ENCODE peak calls at places on chromosome 6, in six cellular contexts. W, U, M, G, P and Y are unnamed samples.
A peak's percentile ranks its signal among the peaks of the same experiment; 100 is the strongest.

GRCh38 chr6:24865161-24865560 is 66.4 kb upstream of the ARMH2 start:
- DNase-seq in W (no peak), U (no peak), M (no peak), P (no peak), G (no peak), Y (no peak)

GRCh38 chr6:57432162-57432561 is 114.7 kb downstream of the PRIM2 start:
- DNase-seq in P (no peak), U (no peak), G (no peak), M (no peak), W (no peak), Y (no peak)

GRCh38 chr6:157905590-157906337 is 75.9 kb upstream of the SYNJ2 start:
- DNase-seq in G (no peak), M (no peak), W (no peak), P (no peak), U (no peak), Y (no peak)

GRCh38 chr6:3779574-3779849 is 28.0 kb upstream of the PXDC1 start:
- DNase-seq in W (no peak), P (no peak), G (no peak), U (no peak), M (no peak), Y (no peak)

GRCh38 chr6:3286641-3287171 is 28.0 kb downstream of the PSMG4 start:
- DNase-seq in U (no peak), M (no peak), G (no peak), W (peak; percentile 48), P (no peak), Y (no peak)

GRCh38 chr6:97465877-97466710 is 183.1 kb upstream of the MMS22L start:
- DNase-seq in G (no peak), U (no peak), W (no peak), P (no peak), M (no peak), Y (no peak)

GRCh38 chr6:146770965-146771735 is 172.4 kb downstream of the ADGB start:
- DNase-seq in U (peak; percentile 35), G (no peak), P (no peak), W (peak; percentile 71), M (no peak), Y (peak; percentile 70)

GRCh38 chr6:105304366-105304765 is 98.5 kb downstream of the PREP start:
- DNase-seq in M (no peak), P (no peak), W (no peak), U (no peak), G (no peak), Y (no peak)

GRCh38 chr6:143110572-143110971 is 49.9 kb downstream of the AIG1 start:
- DNase-seq in P (no peak), G (no peak), M (no peak), W (no peak), U (no peak), Y (no peak)

GRCh38 chr6:26155066-26155925 is 68.1 kb downstream of the HFE start:
- DNase-seq in G (no peak), M (peak; percentile 22), W (peak; percentile 74), U (no peak), P (no peak), Y (no peak)

GRCh38 chr6:112311950-112312547 is 35.1 kb upstream of the RFPL4B start:
- DNase-seq in P (no peak), M (no peak), G (no peak), U (no peak), W (no peak), Y (no peak)

GRCh38 chr6:112218563-112218962 is 35.8 kb downstream of the LAMA4 start:
- DNase-seq in W (no peak), G (no peak), M (no peak), U (no peak), P (no peak), Y (peak; percentile 64)

GRCh38 chr6:72260489-72260888 is 361.4 kb upstream of the KCNQ5 start:
- DNase-seq in W (no peak), M (no peak), U (no peak), P (no peak), G (no peak), Y (no peak)

GRCh38 chr6:82362868-82363267 is 749 bp upstream of the TPBG start:
- DNase-seq in P (no peak), G (no peak), W (no peak), U (no peak), M (no peak), Y (no peak)

GRCh38 chr6:144908004-144908403 is 622.9 kb downstream of the UTRN start:
- DNase-seq in W (no peak), P (no peak), G (no peak), U (no peak), M (no peak), Y (no peak)

GRCh38 chr6:160172704-160173103 is 51.1 kb downstream of the SLC22A1 start:
- DNase-seq in U (no peak), G (no peak), P (no peak), W (no peak), M (no peak), Y (no peak)

GRCh38 chr6:43516367-43516696 is 394 bp downstream of the YIPF3 start:
- DNase-seq in P (no peak), U (no peak), M (no peak), G (no peak), W (no peak), Y (no peak)

GRCh38 chr6:166470863-166471410 is 88.2 kb upstream of the MPC1 start:
- DNase-seq in W (peak; percentile 34), M (no peak), U (no peak), P (no peak), G (no peak), Y (no peak)

GRCh38 chr6:22886881-22887581 is 317.7 kb downstream of the HDGFL1 start:
- DNase-seq in W (no peak), P (no peak), G (no peak), M (no peak), U (no peak), Y (no peak)

GRCh38 chr6:4658486-4658885 is 117.7 kb upstream of the CDYL start:
- DNase-seq in G (no peak), W (no peak), P (no peak), M (no peak), U (no peak), Y (peak; percentile 21)

GRCh38 chr6:116572162-116572561 is 858 bp downstream of the RWDD1 start:
- DNase-seq in U (no peak), M (no peak), G (no peak), W (peak; percentile 59), P (no peak), Y (no peak)

GRCh38 chr6:123829302-123829953 is 25.8 kb downstream of the NKAIN2 start:
- DNase-seq in U (no peak), G (no peak), P (no peak), W (no peak), M (no peak), Y (no peak)

GRCh38 chr6:152271681-152272464 is 365.3 kb downstream of the SYNE1 start:
- DNase-seq in M (no peak), G (no peak), W (no peak), U (no peak), P (no peak), Y (peak; percentile 75)

GRCh38 chr6:158366363-158366762 is 54.1 kb downstream of the TULP4 start:
- DNase-seq in P (no peak), M (no peak), W (no peak), U (no peak), G (no peak), Y (no peak)

GRCh38 chr6:74851598-74851997 is 354.3 kb downstream of the COL12A1 start:
- DNase-seq in M (no peak), G (no peak), W (no peak), U (no peak), P (no peak), Y (no peak)

GRCh38 chr6:11315743-11316437 is 83.4 kb upstream of the NEDD9 start:
- DNase-seq in P (no peak), M (no peak), G (no peak), W (no peak), U (no peak), Y (no peak)

GRCh38 chr6:158752613-158753012 is 66.6 kb downstream of the EZR start:
- DNase-seq in M (no peak), G (peak; percentile 77), U (no peak), P (no peak), W (no peak), Y (no peak)

GRCh38 chr6:24064832-24065231 is 61.2 kb upstream of the NRSN1 start:
- DNase-seq in P (no peak), M (no peak), G (no peak), U (no peak), W (no peak), Y (no peak)

GRCh38 chr6:72286911-72287311 is 335.0 kb upstream of the KCNQ5 start:
- DNase-seq in G (no peak), M (no peak), P (no peak), W (no peak), U (no peak), Y (no peak)

GRCh38 chr6:38110407-38111025 is 291.0 kb downstream of the ZFAND3 start:
- DNase-seq in U (no peak), G (no peak), P (no peak), W (peak; percentile 57), M (no peak), Y (no peak)

GRCh38 chr6:38404900-38405556 is 234.7 kb downstream of the BTBD9 start:
- DNase-seq in P (no peak), W (no peak), M (no peak), G (no peak), U (no peak), Y (no peak)

GRCh38 chr6:110190726-110191125 is 10.5 kb downstream of the CDC40 start:
- DNase-seq in W (no peak), G (no peak), M (no peak), P (no peak), U (no peak), Y (no peak)

GRCh38 chr6:40343887-40344565 is 243.1 kb downstream of the LRFN2 start:
- DNase-seq in P (no peak), U (no peak), M (no peak), G (no peak), W (no peak), Y (no peak)

GRCh38 chr6:150767585-150768164 is 97.8 kb upstream of the MTHFD1L start:
- DNase-seq in U (no peak), M (no peak), W (no peak), G (no peak), P (no peak), Y (no peak)

GRCh38 chr6:41028618-41029486 is 10.2 kb downstream of the UNC5CL start:
- DNase-seq in P (no peak), G (no peak), U (no peak), W (no peak), M (no peak), Y (no peak)

GRCh38 chr6:31967926-31968320 is 4.0 kb downstream of the DXO start:
- DNase-seq in P (no peak), G (no peak), W (no peak), M (no peak), U (no peak), Y (no peak)

GRCh38 chr6:16089232-16089843 is 39.5 kb upstream of the MYLIP start:
- DNase-seq in M (no peak), P (no peak), U (no peak), G (no peak), W (no peak), Y (no peak)